ENCODE peak calls at places on chromosome 22, in ten cellular contexts. S, C, D, G, Z, K, P, L, W and H are unnamed samples.

GRCh38 chr22:44330727-44331660 is 18.2 kb upstream of the SHISAL1 start:
- DNase-seq in L (no peak), G (no peak), C (no peak), Z (no peak), K (no peak), W (peak; percentile 76), P (no peak), S (no peak), D (no peak), H (no peak)

GRCh38 chr22:22721681-22722309 is 77.4 kb downstream of the GGTLC2 start:
- DNase-seq in C (no peak), P (peak; percentile 89), D (peak; percentile 56), W (no peak), Z (no peak), L (no peak), G (no peak), S (no peak), K (peak; percentile 48), H (no peak)

GRCh38 chr22:39611360-39611759 is 40.8 kb downstream of the CACNA1I start:
- DNase-seq in D (no peak), L (no peak), G (no peak), C (no peak), W (no peak), S (no peak), K (no peak), Z (no peak), P (no peak), H (no peak)

GRCh38 chr22:39215430-39216142 is 29.2 kb downstream of the PDGFB start:
- DNase-seq in W (peak; percentile 45), K (no peak), P (no peak), Z (no peak), S (peak; percentile 60), C (no peak), L (no peak), G (no peak), D (no peak), H (no peak)

GRCh38 chr22:18035740-18036139 is 11.4 kb upstream of the MICAL3 start:
- DNase-seq in Z (no peak), L (no peak), G (no peak), P (no peak), W (no peak), S (no peak), D (no peak), K (no peak), C (no peak), H (no peak)

GRCh38 chr22:19756288-19757128 is 4.1 kb upstream of the TBX1 start:
- DNase-seq in C (no peak), K (no peak), L (no peak), S (no peak), G (peak; percentile 26), W (peak; percentile 74), D (no peak), P (no peak), Z (peak; percentile 68), H (peak; percentile 40)

GRCh38 chr22:20586403-20586745 is 79.0 kb downstream of the MED15 start:
- DNase-seq in S (no peak), G (no peak), W (no peak), K (no peak), L (no peak), Z (no peak), C (no peak), P (no peak), D (no peak), H (no peak)

GRCh38 chr22:26918236-26918635 is 260.8 kb downstream of the MIAT start:
- DNase-seq in W (no peak), P (no peak), Z (no peak), L (no peak), S (no peak), G (no peak), C (no peak), K (no peak), D (no peak), H (peak; percentile 67)

GRCh38 chr22:50225200-50225969 is 19.4 kb downstream of the TUBGCP6 start:
- DNase-seq in C (no peak), K (no peak), L (no peak), D (no peak), W (no peak), P (no peak), S (no peak), Z (no peak), G (no peak), H (no peak)

GRCh38 chr22:43293661-43294392 is 49.3 kb downstream of the SCUBE1 start:
- DNase-seq in Z (peak; percentile 69), D (no peak), S (peak; percentile 91), L (no peak), W (peak; percentile 26), P (peak; percentile 38), C (no peak), G (peak; percentile 25), K (peak; percentile 81), H (no peak)

GRCh38 chr22:42768385-42769035 is 47.8 kb upstream of the A4GALT start:
- DNase-seq in S (no peak), Z (peak; percentile 50), C (no peak), K (no peak), W (peak; percentile 3), D (no peak), L (no peak), G (no peak), P (no peak), H (no peak)

GRCh38 chr22:25898707-25899365 is 156.8 kb downstream of the MYO18B start:
- DNase-seq in P (no peak), D (no peak), L (no peak), W (peak; percentile 64), K (no peak), G (no peak), Z (no peak), S (no peak), C (no peak), H (peak; percentile 23)

GRCh38 chr22:24805790-24806662 is at the start of gene SGSM1:
- DNase-seq in K (peak; percentile 78), Z (peak; percentile 75), C (no peak), W (peak; percentile 96), D (no peak), G (peak; percentile 54), S (no peak), L (peak; percentile 74), P (peak; percentile 50), H (peak; percentile 77)

GRCh38 chr22:24807284-24807950 is 1.4 kb downstream of the SGSM1 start:
- DNase-seq in K (peak; percentile 66), P (peak; percentile 18), S (no peak), D (no peak), W (peak; percentile 38), G (no peak), L (peak; percentile 45), Z (peak; percentile 45), C (no peak), H (no peak)

GRCh38 chr22:24809331-24809730 is 3.3 kb downstream of the SGSM1 start:
- DNase-seq in D (no peak), K (no peak), G (no peak), P (no peak), S (no peak), L (no peak), Z (no peak), C (no peak), W (no peak), H (no peak)

GRCh38 chr22:24803064-24803542 is 2.9 kb upstream of the SGSM1 start:
- DNase-seq in W (peak; percentile 79), D (no peak), Z (no peak), K (peak; percentile 62), G (peak; percentile 38), C (no peak), S (no peak), L (peak; percentile 63), P (peak; percentile 49), H (peak; percentile 51)

DNA sequence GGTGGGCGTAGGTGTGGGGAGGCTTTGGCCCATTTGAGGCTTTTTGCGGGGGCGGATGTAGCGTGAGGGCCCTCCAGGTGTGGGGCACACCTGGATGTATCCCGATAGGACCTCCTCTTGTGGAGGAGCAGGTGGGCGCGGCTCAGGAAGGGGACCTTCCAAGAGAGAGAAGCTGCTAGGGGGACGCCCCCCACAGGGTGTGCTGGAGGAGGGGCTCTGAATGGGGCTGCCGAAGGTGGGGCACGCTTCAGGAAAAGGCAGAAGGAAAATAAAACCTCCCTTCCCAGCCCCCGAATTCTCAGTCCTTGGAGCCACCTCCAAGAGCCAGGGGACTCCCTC is 621 bp downstream of the SGSM1 start:
- DNase-seq in C (no peak), G (no peak), L (no peak), P (no peak), K (peak; percentile 24), Z (no peak), D (no peak), S (no peak), W (peak; percentile 24), H (no peak)
- H3K4me3 ChIP-seq in C (no peak overlapping the region), G (no peak overlapping the region), L (peak overlapping the region; percentile 72), P (no peak overlapping the region), K (peak overlapping the region; percentile 58), Z (peak overlapping the region; percentile 52), D (no peak overlapping the region), S (peak overlapping the region; percentile 56), W (peak overlapping the region; percentile 81), H (peak overlapping the region; percentile 46)

GRCh38 chr22:46614070-46614931 is 5.9 kb upstream of the GRAMD4 start:
- DNase-seq in P (no peak), D (no peak), S (no peak), C (no peak), W (no peak), K (no peak), Z (no peak), L (no peak), G (no peak), H (no peak)
- H3K4me3 ChIP-seq in P (no peak overlapping the region), D (no peak overlapping the region), S (peak overlapping the region; percentile 9), C (no peak overlapping the region), W (no peak overlapping the region), K (no peak overlapping the region), Z (no peak overlapping the region), L (no peak overlapping the region), G (no peak overlapping the region), H (no peak overlapping the region)

DNA sequence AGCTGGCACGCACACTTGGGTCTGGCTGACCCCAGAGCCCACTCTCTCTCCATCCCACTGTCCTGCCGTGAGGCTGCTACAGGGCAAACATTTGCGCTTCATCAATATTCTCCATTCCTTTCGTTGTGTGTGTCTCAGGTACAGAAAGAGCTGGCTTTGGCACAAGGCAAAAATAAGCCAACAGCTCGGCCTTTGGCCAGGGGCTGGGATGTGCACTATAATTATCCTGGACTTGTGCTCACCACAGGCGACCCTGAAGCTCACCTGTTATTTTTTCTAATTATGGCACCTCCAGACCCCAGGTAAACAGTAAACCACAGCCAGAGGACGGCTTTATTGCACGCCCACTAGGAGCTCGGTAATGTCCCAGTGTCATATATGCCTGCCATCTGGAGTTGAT is 10.9 kb downstream of the ZMAT5 start:
- DNase-seq in Z (no peak), C (no peak), W (no peak), L (no peak), S (no peak), K (no peak), G (no peak), D (no peak), P (no peak), H (no peak)
- H3K4me3 ChIP-seq in Z (no peak overlapping the region), C (no peak overlapping the region), W (no peak overlapping the region), L (no peak overlapping the region), S (no peak overlapping the region), K (no peak overlapping the region), G (no peak overlapping the region), D (no peak overlapping the region), P (no peak overlapping the region), H (no peak overlapping the region)

DNA sequence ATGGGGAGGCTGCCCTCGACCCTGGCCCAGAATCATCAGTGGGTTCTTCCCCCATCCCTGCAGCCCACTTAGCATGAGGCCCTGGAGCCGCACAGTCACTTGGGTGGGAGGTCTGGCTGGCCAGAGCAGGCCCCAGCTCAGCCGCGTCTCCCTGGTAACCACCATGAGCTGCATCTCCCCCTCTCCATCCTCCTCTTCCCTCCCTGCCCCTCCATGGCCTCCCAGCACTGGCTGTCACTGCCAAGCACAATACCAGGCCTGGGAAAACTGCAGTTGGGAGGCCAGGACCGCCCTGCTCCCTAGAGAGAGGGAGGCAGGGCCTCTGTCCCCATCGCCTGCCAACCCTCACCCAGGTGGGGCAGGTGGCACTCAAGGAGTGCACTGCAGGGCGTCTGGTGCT is 8.0 kb downstream of the CSDC2 start:
- DNase-seq in Z (no peak), C (no peak), W (no peak), P (no peak), G (no peak), K (no peak), S (no peak), L (no peak), D (no peak), H (no peak)
- H3K4me3 ChIP-seq in Z (no peak overlapping the region), C (no peak overlapping the region), W (no peak overlapping the region), P (no peak overlapping the region), G (no peak overlapping the region), K (no peak overlapping the region), S (no peak overlapping the region), L (no peak overlapping the region), D (no peak overlapping the region), H (no peak overlapping the region)